ENCODE peak calls at places on chromosomes 3 and 15, in five cellular contexts. A, Z, E, G and V are unnamed samples.

GRCh38 chr3:22885039-22885438 is 318.1 kb upstream of the UBE2E2 start:
- DNase-seq in A (no peak), Z (no peak), E (no peak), G (no peak), V (no peak)

GRCh38 chr15:81091889-81092558 is 42.0 kb upstream of the CFAP161 start:
- DNase-seq in A (peak), Z (no peak), E (no peak), G (no peak), V (no peak)

GRCh38 chr15:27486036-27486435 is 515.1 kb downstream of the GABRG3 start:
- DNase-seq in A (no peak), Z (no peak), E (no peak), G (no peak), V (no peak)

GRCh38 chr15:51104512-51104911 is 9.8 kb upstream of the TNFAIP8L3 start:
- DNase-seq in A (peak), Z (peak), E (no peak), G (no peak), V (no peak)

GRCh38 chr3:43951813-43952212 is 261.1 kb downstream of the ABHD5 start:
- DNase-seq in A (no peak), Z (no peak), E (no peak), G (no peak), V (no peak)

GRCh38 chr3:63578858-63579257 is 73.6 kb upstream of the SNTN start:
- DNase-seq in A (no peak), Z (no peak), E (no peak), G (no peak), V (no peak)

GRCh38 chr3:12400795-12401194 is 83.5 kb upstream of the TSEN2 start:
- DNase-seq in A (peak), Z (no peak), E (no peak), G (no peak), V (peak)

GRCh38 chr3:149908558-149908957 is 62.1 kb downstream of the PFN2 start:
- DNase-seq in A (no peak), Z (no peak), E (no peak), G (no peak), V (no peak)

GRCh38 chr3:159928071-159928491 is 60.6 kb upstream of the IL12A start:
- DNase-seq in A (peak), Z (no peak), E (no peak), G (no peak), V (no peak)

GRCh38 chr15:71940004-71940588 is 129.7 kb downstream of the NR2E3 start:
- DNase-seq in A (no peak), Z (no peak), E (no peak), G (no peak), V (no peak)

GRCh38 chr3:159854500-159855124 is 134.0 kb upstream of the IL12A start:
- DNase-seq in A (peak), Z (no peak), E (no peak), G (no peak), V (no peak)

GRCh38 chr3:187085933-187086332 is 53.4 kb downstream of the RPL39L start:
- DNase-seq in A (no peak), Z (no peak), E (no peak), G (no peak), V (no peak)

GRCh38 chr3:10485806-10486205 is 19.6 kb downstream of the ATP2B2 start:
- DNase-seq in A (no peak), Z (no peak), E (no peak), G (no peak), V (no peak)

GRCh38 chr3:140316895-140317400 is 360.9 kb upstream of the TRIM42 start:
- DNase-seq in A (no peak), Z (no peak), E (no peak), G (no peak), V (no peak)

GRCh38 chr15:82643992-82644391 is 3.2 kb downstream of the CPEB1 start:
- DNase-seq in A (no peak), Z (no peak), E (no peak), G (no peak), V (no peak)

GRCh38 chr3:134366928-134367352 is 7.3 kb downstream of the AMOTL2 start:
- DNase-seq in A (no peak), Z (no peak), E (no peak), G (no peak), V (no peak)

GRCh38 chr3:110615454-110615853 is 456.2 kb upstream of the NECTIN3 start:
- DNase-seq in A (no peak), Z (no peak), E (no peak), G (no peak), V (no peak)

GRCh38 chr3:53754325-53754724 is 91.9 kb downstream of the CHDH start:
- DNase-seq in A (no peak), Z (peak), E (no peak), G (no peak), V (no peak)
- H3K4me3 ChIP-seq in A (no peak), Z (no peak), E (no peak), G (no peak), V (no peak)

GRCh38 chr3:152836269-152836668 is 1.3 kb downstream of the P2RY1 start:
- DNase-seq in A (no peak), Z (no peak), E (no peak), G (no peak), V (no peak)

GRCh38 chr3:152833089-152833488 is 1.8 kb upstream of the P2RY1 start:
- DNase-seq in A (no peak), Z (no peak), E (no peak), G (no peak), V (no peak)

GRCh38 chr3:152834354-152835310 is at the start of gene P2RY1:
- DNase-seq in A (peak), Z (peak), E (peak), G (peak), V (peak)

GRCh38 chr3:152832046-152832445 is 2.9 kb upstream of the P2RY1 start:
- DNase-seq in A (no peak), Z (no peak), E (no peak), G (no peak), V (no peak)

DNA sequence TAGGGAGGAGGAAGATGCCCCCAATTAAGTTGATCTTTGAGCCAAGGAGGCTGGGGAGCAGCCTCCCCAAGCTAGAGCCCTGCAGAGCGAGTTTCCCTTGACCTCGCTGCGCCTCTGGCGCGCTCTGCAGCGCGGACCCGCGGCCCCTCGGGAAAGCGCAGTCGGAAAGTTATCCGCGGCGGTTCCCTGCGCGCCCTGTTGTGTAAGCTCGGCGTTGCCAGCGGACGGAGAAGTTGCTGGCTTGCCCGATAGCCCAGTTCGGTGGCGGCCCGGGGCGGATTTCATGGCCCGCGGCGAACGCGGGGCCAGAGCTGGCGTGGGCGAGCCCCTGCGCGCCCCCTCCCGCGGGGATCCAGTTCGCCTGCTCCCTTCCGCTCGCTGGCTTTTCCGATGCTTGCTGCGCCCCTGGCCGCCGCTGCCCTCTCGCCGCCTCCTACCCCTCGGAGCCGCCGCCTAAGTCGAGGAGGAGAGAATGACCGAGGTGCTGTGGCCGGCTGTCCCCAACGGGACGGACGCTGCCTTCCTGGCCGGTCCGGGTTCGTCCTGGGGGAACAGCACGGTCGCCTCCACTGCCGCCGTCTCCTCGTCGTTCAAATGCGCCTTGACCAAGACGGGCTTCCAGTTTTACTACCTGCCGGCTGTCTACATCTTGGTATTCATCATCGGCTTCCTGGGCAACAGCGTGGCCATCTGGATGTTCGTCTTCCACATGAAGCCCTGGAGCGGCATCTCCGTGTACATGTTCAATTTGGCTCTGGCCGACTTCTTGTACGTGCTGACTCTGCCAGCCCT is 576 bp downstream of the P2RY1 start:
- DNase-seq in A (peak), Z (peak), E (peak), G (peak), V (peak)
- TF ChIP-seq CTCF in A (no peak), Z (no peak), E (peak), G (no peak), V (peak)

GRCh38 chr3:126985143-126985985 is 2.4 kb downstream of the PLXNA1 start:
- DNase-seq in A (no peak), Z (no peak), E (no peak), G (no peak), V (no peak)

GRCh38 chr3:126983653-126984390 is 907 bp downstream of the PLXNA1 start:
- DNase-seq in A (no peak), Z (no peak), E (no peak), G (no peak), V (no peak)

GRCh38 chr3:126986001-126986400 is 3.1 kb downstream of the PLXNA1 start:
- DNase-seq in A (no peak), Z (no peak), E (no peak), G (no peak), V (no peak)

GRCh38 chr3:126983276-126983652 is 349 bp downstream of the PLXNA1 start:
- DNase-seq in A (no peak), Z (no peak), E (no peak), G (no peak), V (no peak)

DNA sequence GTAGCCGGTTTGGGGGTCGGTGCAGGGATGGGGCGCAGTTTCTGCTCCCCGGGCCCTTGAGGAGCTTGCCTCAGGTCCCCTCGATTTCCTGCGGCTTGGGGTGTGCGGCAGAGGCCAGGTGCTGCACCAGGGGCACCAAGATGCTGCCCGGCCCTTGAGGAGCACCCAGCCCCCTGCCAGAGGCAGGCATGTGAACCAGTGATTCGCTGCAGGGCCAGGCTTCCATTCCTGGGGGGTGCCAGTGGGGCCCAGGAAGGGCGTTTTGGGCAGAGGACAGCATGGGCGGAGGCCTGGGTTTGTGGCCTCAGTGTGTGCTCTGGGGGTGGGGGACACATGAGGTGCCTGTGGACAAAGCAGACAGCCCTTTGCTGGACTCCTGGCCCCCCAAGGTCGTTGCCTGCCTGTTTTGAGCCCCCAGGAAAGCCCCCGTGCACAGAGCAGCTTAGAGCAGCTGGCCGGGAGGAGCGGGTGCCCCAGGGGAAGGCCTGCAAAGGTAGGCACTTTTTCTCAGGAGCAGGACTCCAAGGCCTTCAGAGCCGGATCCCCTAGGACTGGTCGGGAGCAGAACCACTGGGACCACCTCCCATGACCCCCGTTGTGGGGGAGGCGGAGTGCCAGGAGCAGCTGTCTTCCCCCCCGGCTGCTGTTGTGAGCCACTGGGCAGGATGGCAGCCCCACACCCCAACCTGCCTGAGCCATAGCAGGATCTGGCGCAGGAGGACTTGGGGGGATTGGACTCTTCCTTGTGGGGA is 1.7 kb downstream of the PLXNA1 start:
- DNase-seq in A (no peak), Z (no peak), E (no peak), G (no peak), V (no peak)
- H3K4me3 ChIP-seq in A (peak), Z (no peak), E (peak), G (no peak), V (peak)

GRCh38 chr3:128074851-128075515 is 22.7 kb downstream of the SEC61A1 start:
- DNase-seq in A (no peak), Z (peak), E (no peak), G (no peak), V (no peak)
- TF ChIP-seq CTCF in A (no peak), Z (no peak), E (no peak), G (no peak), V (no peak)

DNA sequence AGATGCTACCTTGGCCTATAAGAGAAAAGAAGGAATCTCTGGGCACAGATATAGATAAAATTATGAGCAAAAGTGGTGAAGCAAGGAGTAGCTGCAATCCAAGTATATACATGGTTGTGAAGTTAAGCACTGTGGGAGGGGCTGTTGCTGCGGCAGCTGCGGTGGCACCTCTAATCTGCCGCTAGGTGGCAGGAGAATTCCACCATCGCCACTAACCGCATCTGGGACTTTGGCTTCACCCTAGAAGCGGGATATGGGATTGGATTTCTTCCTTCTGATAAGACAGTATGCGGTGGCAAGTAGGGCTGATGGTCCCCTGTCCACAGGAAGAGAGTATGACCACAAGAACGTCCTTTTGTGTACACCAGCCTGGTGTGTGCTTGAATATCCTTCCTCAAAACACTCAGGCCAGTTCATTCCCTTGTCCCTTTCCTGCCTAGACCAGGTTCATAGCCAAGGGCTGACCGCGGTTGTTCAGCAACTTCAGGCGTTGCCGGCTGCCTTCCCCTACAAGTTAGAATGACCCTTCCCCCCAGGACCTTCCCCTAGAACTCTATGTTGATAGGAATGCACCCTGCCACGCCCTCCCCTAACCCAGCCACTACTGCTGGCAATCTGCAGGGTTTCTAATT is 5.1 kb downstream of the MAGEL2 start:
- DNase-seq in A (peak), Z (peak), E (peak), G (peak), V (no peak)
- H3K4me3 ChIP-seq in A (no peak), Z (no peak), E (no peak), G (no peak), V (no peak)

GRCh38 chr3:5020262-5020722 is 41.1 kb downstream of the BHLHE40 start:
- DNase-seq in A (no peak), Z (no peak), E (no peak), G (no peak), V (no peak)

GRCh38 chr3:5021116-5021515 is 41.9 kb downstream of the BHLHE40 start:
- DNase-seq in A (no peak), Z (no peak), E (no peak), G (no peak), V (no peak)

GRCh38 chr3:5022966-5023776 is 43.9 kb downstream of the BHLHE40 start:
- DNase-seq in A (peak), Z (no peak), E (no peak), G (no peak), V (no peak)

GRCh38 chr3:5022187-5022965 is 43.1 kb downstream of the BHLHE40 start:
- DNase-seq in A (no peak), Z (no peak), E (no peak), G (no peak), V (no peak)

GRCh38 chr3:5021571-5022092 is 42.4 kb downstream of the BHLHE40 start:
- DNase-seq in A (peak), Z (no peak), E (no peak), G (no peak), V (no peak)
- TF ChIP-seq CTCF in A (no peak), Z (no peak), E (no peak), G (no peak), V (no peak)